ENCODE peak calls at places on chromosomes 2 and 18, in eight cellular contexts. One of them, this sample, is unnamed.
A peak's percentile ranks its signal among the peaks of the same experiment; 100 is the strongest.

GRCh38 chr18:56517181-56517580 is 121.2 kb downstream of the TXNL1 start:
- DNase-seq in breast epithelium: no peak
- DNase-seq in right atrium auricular region: no peak
- DNase-seq in AG04450: no peak
- DNase-seq in naive thymus-derived CD4-positive, alpha-beta T cell: no peak
- DNase-seq in gastrocnemius medialis: no peak
- DNase-seq in SK-N-SH: no peak
- DNase-seq in heart right ventricle: no peak
- DNase-seq in this sample: no peak

GRCh38 chr18:76482971-76483691 is 11.9 kb downstream of the ZNF516 start:
- DNase-seq in right atrium auricular region: peak; percentile 16
- DNase-seq in breast epithelium: no peak
- DNase-seq in heart right ventricle: no peak
- DNase-seq in SK-N-SH: no peak
- DNase-seq in AG04450: no peak
- DNase-seq in gastrocnemius medialis: no peak
- DNase-seq in naive thymus-derived CD4-positive, alpha-beta T cell: no peak
- DNase-seq in this sample: no peak

GRCh38 chr2:121006783-121007489 is 271.3 kb downstream of the GLI2 start:
- DNase-seq in gastrocnemius medialis: no peak
- DNase-seq in breast epithelium: no peak
- DNase-seq in right atrium auricular region: peak; percentile 49
- DNase-seq in heart right ventricle: no peak
- DNase-seq in AG04450: no peak
- DNase-seq in naive thymus-derived CD4-positive, alpha-beta T cell: no peak
- DNase-seq in SK-N-SH: no peak
- DNase-seq in this sample: no peak

GRCh38 chr2:58601017-58601416 is 359.9 kb upstream of the FANCL start:
- DNase-seq in SK-N-SH: no peak
- DNase-seq in breast epithelium: no peak
- DNase-seq in heart right ventricle: no peak
- DNase-seq in right atrium auricular region: no peak
- DNase-seq in gastrocnemius medialis: no peak
- DNase-seq in naive thymus-derived CD4-positive, alpha-beta T cell: no peak
- DNase-seq in AG04450: no peak
- DNase-seq in this sample: no peak

GRCh38 chr2:159256159-159256558 is 30.3 kb downstream of the WDSUB1 start:
- DNase-seq in SK-N-SH: no peak
- DNase-seq in heart right ventricle: no peak
- DNase-seq in AG04450: peak; percentile 67
- DNase-seq in right atrium auricular region: no peak
- DNase-seq in gastrocnemius medialis: no peak
- DNase-seq in breast epithelium: no peak
- DNase-seq in naive thymus-derived CD4-positive, alpha-beta T cell: no peak
- DNase-seq in this sample: no peak

GRCh38 chr2:129847043-129847442 is 132.4 kb upstream of the RAB6C start:
- DNase-seq in naive thymus-derived CD4-positive, alpha-beta T cell: no peak
- DNase-seq in right atrium auricular region: no peak
- DNase-seq in SK-N-SH: no peak
- DNase-seq in gastrocnemius medialis: no peak
- DNase-seq in AG04450: no peak
- DNase-seq in breast epithelium: no peak
- DNase-seq in heart right ventricle: no peak
- DNase-seq in this sample: no peak

GRCh38 chr18:46950064-46950656 is 32.8 kb downstream of the KATNAL2 start:
- DNase-seq in right atrium auricular region: no peak
- DNase-seq in heart right ventricle: no peak
- DNase-seq in naive thymus-derived CD4-positive, alpha-beta T cell: no peak
- DNase-seq in breast epithelium: no peak
- DNase-seq in SK-N-SH: peak; percentile 55
- DNase-seq in AG04450: no peak
- DNase-seq in gastrocnemius medialis: no peak
- DNase-seq in this sample: no peak

GRCh38 chr2:37283207-37283606 is 41.4 kb downstream of the PRKD3 start:
- DNase-seq in right atrium auricular region: no peak
- DNase-seq in SK-N-SH: no peak
- DNase-seq in naive thymus-derived CD4-positive, alpha-beta T cell: no peak
- DNase-seq in heart right ventricle: no peak
- DNase-seq in AG04450: peak; percentile 60
- DNase-seq in gastrocnemius medialis: no peak
- DNase-seq in breast epithelium: no peak
- DNase-seq in this sample: no peak

GRCh38 chr2:54603796-54604195 is 119.7 kb upstream of the EML6 start:
- DNase-seq in SK-N-SH: no peak
- DNase-seq in AG04450: no peak
- DNase-seq in gastrocnemius medialis: no peak
- DNase-seq in naive thymus-derived CD4-positive, alpha-beta T cell: no peak
- DNase-seq in right atrium auricular region: no peak
- DNase-seq in heart right ventricle: no peak
- DNase-seq in breast epithelium: no peak
- DNase-seq in this sample: no peak

GRCh38 chr2:2542966-2543555 is 212.0 kb upstream of the MYT1L start:
- DNase-seq in naive thymus-derived CD4-positive, alpha-beta T cell: no peak
- DNase-seq in breast epithelium: no peak
- DNase-seq in AG04450: no peak
- DNase-seq in heart right ventricle: no peak
- DNase-seq in right atrium auricular region: no peak
- DNase-seq in SK-N-SH: no peak
- DNase-seq in gastrocnemius medialis: no peak
- DNase-seq in this sample: peak; percentile 11

GRCh38 chr18:58338141-58338540 is 290.8 kb downstream of the ALPK2 start:
- DNase-seq in heart right ventricle: no peak
- DNase-seq in right atrium auricular region: no peak
- DNase-seq in gastrocnemius medialis: no peak
- DNase-seq in breast epithelium: no peak
- DNase-seq in naive thymus-derived CD4-positive, alpha-beta T cell: no peak
- DNase-seq in SK-N-SH: no peak
- DNase-seq in AG04450: no peak
- DNase-seq in this sample: no peak
- H3K27ac ChIP-seq in heart right ventricle: peak overlapping the region; percentile 54
- H3K27ac ChIP-seq in right atrium auricular region: peak overlapping the region; percentile 28
- H3K27ac ChIP-seq in gastrocnemius medialis: peak overlapping the region; percentile 57
- H3K27ac ChIP-seq in breast epithelium: peak overlapping the region; percentile 0
- H3K27ac ChIP-seq in naive thymus-derived CD4-positive, alpha-beta T cell: no peak overlapping the region
- H3K27ac ChIP-seq in SK-N-SH: no peak overlapping the region
- H3K27ac ChIP-seq in AG04450: no peak overlapping the region
- H3K27ac ChIP-seq in this sample: no peak overlapping the region

DNA sequence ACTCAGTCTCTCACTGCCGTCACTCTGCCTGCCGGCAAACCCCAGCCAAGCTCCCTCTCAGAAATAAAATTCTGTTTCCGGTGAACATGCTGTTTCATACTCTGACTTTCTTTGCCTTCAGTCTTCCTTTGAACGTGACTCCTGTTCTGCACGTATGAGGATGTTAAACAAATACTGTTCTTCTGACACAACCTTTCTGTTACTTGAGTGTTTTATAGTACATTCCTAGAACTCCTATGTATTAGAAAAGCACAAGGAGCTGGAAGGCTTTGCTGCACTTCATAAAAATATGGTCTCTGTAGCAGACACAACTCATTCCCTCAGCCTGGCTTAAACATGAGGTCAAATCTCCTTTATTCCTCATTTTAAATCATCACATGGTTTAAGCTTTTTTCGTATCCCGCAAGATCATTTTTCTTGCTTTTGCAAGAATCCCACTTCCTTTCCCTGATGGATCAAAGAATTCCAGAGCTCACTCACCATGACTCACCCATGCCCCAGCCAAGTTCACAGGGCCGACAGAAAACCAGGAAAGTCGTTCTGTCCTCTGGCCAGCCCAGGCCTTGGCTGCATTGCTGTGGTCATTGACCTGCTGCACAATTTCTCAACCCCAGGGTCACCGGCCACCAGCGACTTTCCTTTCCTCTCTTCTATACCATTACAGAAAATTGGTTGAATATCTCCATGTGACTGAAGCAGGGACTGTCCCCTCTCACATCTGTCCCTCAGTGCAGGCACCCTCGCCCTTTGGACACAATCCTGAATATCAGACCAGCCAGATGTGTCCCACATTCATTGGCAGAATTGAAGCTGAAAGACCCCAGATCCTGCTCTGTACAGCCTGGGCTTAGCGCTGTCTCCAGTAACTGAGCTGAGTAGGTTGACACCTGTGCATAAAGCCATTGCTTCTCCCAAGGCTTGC is 183.1 kb upstream of the ARL4C start:
- DNase-seq in SK-N-SH: no peak
- DNase-seq in gastrocnemius medialis: peak; percentile 42
- DNase-seq in breast epithelium: no peak
- DNase-seq in AG04450: peak; percentile 94
- DNase-seq in heart right ventricle: peak; percentile 57
- DNase-seq in naive thymus-derived CD4-positive, alpha-beta T cell: no peak
- DNase-seq in right atrium auricular region: peak; percentile 83
- DNase-seq in this sample: no peak
- H3K27ac ChIP-seq in SK-N-SH: peak overlapping the region; percentile 94
- H3K27ac ChIP-seq in gastrocnemius medialis: peak overlapping the region; percentile 46
- H3K27ac ChIP-seq in breast epithelium: peak overlapping the region; percentile 79
- H3K27ac ChIP-seq in AG04450: peak overlapping the region; percentile 98
- H3K27ac ChIP-seq in heart right ventricle: no peak overlapping the region
- H3K27ac ChIP-seq in naive thymus-derived CD4-positive, alpha-beta T cell: no peak overlapping the region
- H3K27ac ChIP-seq in right atrium auricular region: no peak overlapping the region
- H3K27ac ChIP-seq in this sample: no peak overlapping the region

GRCh38 chr2:196987654-196988364 is 61.3 kb upstream of the PGAP1 start:
- DNase-seq in naive thymus-derived CD4-positive, alpha-beta T cell: no peak
- DNase-seq in AG04450: peak; percentile 83
- DNase-seq in gastrocnemius medialis: no peak
- DNase-seq in SK-N-SH: peak; percentile 38
- DNase-seq in breast epithelium: no peak
- DNase-seq in heart right ventricle: peak; percentile 54
- DNase-seq in right atrium auricular region: peak; percentile 68
- DNase-seq in this sample: peak; percentile 20
- H3K27ac ChIP-seq in naive thymus-derived CD4-positive, alpha-beta T cell: no peak overlapping the region
- H3K27ac ChIP-seq in AG04450: peak overlapping the region; percentile 66
- H3K27ac ChIP-seq in gastrocnemius medialis: peak overlapping the region; percentile 18
- H3K27ac ChIP-seq in SK-N-SH: peak overlapping the region; percentile 99
- H3K27ac ChIP-seq in breast epithelium: peak overlapping the region; percentile 48
- H3K27ac ChIP-seq in heart right ventricle: peak overlapping the region; percentile 72
- H3K27ac ChIP-seq in right atrium auricular region: peak overlapping the region; percentile 72
- H3K27ac ChIP-seq in this sample: peak overlapping the region; percentile 61

GRCh38 chr2:157217409-157217808 is 40.1 kb upstream of the GALNT5 start:
- DNase-seq in breast epithelium: no peak
- DNase-seq in naive thymus-derived CD4-positive, alpha-beta T cell: no peak
- DNase-seq in AG04450: no peak
- DNase-seq in heart right ventricle: no peak
- DNase-seq in right atrium auricular region: no peak
- DNase-seq in SK-N-SH: no peak
- DNase-seq in gastrocnemius medialis: no peak
- DNase-seq in this sample: no peak
- H3K27ac ChIP-seq in breast epithelium: no peak overlapping the region
- H3K27ac ChIP-seq in naive thymus-derived CD4-positive, alpha-beta T cell: no peak overlapping the region
- H3K27ac ChIP-seq in AG04450: no peak overlapping the region
- H3K27ac ChIP-seq in heart right ventricle: no peak overlapping the region
- H3K27ac ChIP-seq in right atrium auricular region: no peak overlapping the region
- H3K27ac ChIP-seq in SK-N-SH: no peak overlapping the region
- H3K27ac ChIP-seq in gastrocnemius medialis: no peak overlapping the region
- H3K27ac ChIP-seq in this sample: no peak overlapping the region

DNA sequence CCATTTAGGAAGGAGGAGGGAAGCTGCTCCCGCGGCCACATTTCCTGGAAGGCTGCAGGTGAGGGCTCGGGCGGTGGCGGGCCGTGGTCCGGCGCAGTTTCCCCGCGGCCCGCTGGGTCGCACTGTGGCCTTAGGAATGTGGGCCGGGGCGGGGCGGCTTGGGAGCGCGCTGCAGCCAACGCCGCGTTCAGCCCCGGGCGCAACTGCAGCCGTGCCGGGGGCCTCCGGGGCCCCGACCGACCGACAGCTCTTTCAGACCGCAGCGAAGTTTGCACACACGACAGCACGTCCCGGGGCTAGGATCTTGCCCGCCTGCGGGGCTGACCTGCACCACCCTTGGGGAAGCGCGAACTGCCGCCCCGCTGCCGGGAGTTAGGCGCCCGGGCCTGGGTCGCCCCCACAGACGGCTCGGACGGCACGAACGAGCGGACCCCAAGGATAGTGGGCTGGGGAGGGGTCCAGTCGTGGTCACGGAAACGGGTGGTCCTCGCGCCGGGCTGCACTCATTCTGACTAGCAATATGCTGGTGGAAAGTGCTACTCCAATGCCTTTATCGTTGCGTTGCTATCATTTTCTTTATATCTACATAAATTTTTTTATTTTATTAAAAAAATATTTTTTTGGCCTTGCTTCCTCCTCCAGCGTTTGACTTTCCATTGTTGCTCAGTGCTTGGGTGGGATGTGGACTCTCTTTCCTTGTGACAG is 70.0 kb upstream of the DLX2 start:
- DNase-seq in SK-N-SH: peak; percentile 91
- DNase-seq in AG04450: no peak
- DNase-seq in right atrium auricular region: no peak
- DNase-seq in gastrocnemius medialis: peak; percentile 25
- DNase-seq in heart right ventricle: peak; percentile 60
- DNase-seq in naive thymus-derived CD4-positive, alpha-beta T cell: peak; percentile 74
- DNase-seq in breast epithelium: peak; percentile 60
- DNase-seq in this sample: peak; percentile 16
- H3K27ac ChIP-seq in SK-N-SH: no peak overlapping the region
- H3K27ac ChIP-seq in AG04450: no peak overlapping the region
- H3K27ac ChIP-seq in right atrium auricular region: no peak overlapping the region
- H3K27ac ChIP-seq in gastrocnemius medialis: no peak overlapping the region
- H3K27ac ChIP-seq in heart right ventricle: peak overlapping the region; percentile 77
- H3K27ac ChIP-seq in naive thymus-derived CD4-positive, alpha-beta T cell: peak overlapping the region; percentile 49
- H3K27ac ChIP-seq in breast epithelium: no peak overlapping the region
- H3K27ac ChIP-seq in this sample: no peak overlapping the region

DNA sequence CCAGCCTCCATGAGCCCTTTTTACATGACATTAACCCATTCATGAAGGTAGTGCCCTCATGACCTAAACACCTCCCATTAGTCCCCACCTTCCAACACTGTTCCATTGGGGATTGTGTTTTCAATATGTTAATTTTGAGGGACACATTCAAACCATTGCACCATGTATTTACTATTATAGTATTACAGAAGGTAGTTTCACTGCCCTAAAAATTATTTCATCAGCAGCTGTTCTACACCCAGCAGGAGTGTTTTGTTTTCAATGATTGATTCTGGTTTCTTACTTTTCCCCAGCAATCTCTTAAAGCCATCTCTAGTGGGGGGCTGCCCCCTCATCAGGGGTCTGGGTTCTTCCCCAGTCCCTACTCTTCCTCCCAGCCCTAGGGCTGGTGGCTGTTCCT is 71.9 kb downstream of the CERS6 start:
- DNase-seq in naive thymus-derived CD4-positive, alpha-beta T cell: no peak
- DNase-seq in gastrocnemius medialis: no peak
- DNase-seq in breast epithelium: no peak
- DNase-seq in heart right ventricle: no peak
- DNase-seq in right atrium auricular region: no peak
- DNase-seq in AG04450: no peak
- DNase-seq in SK-N-SH: no peak
- DNase-seq in this sample: no peak
- H3K27ac ChIP-seq in naive thymus-derived CD4-positive, alpha-beta T cell: no peak overlapping the region
- H3K27ac ChIP-seq in gastrocnemius medialis: peak overlapping the region; percentile 57
- H3K27ac ChIP-seq in breast epithelium: no peak overlapping the region
- H3K27ac ChIP-seq in heart right ventricle: peak overlapping the region; percentile 81
- H3K27ac ChIP-seq in right atrium auricular region: peak overlapping the region; percentile 78
- H3K27ac ChIP-seq in AG04450: no peak overlapping the region
- H3K27ac ChIP-seq in SK-N-SH: no peak overlapping the region
- H3K27ac ChIP-seq in this sample: no peak overlapping the region

DNA sequence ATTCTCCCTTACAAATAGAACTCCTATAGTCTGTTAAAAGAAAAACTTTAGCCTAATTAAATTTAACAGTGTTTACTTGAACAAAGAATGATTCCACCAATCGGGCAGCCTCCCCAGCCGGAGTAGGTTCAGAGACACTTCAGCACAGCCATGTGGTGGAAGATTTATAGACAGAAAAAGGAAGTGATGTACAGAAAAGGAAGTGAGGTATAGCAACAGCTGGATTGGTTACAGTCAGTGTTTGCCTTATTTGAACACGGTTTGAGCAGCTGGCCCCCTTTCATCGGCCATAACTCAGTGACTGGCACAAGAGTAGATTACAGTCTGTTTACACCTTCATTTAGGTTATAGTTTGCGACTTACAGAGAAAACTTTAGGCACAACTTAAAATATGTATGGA is 2.1 kb upstream of the SKA1 start:
- DNase-seq in gastrocnemius medialis: no peak
- DNase-seq in naive thymus-derived CD4-positive, alpha-beta T cell: no peak
- DNase-seq in heart right ventricle: no peak
- DNase-seq in AG04450: no peak
- DNase-seq in SK-N-SH: no peak
- DNase-seq in breast epithelium: no peak
- DNase-seq in right atrium auricular region: no peak
- DNase-seq in this sample: no peak
- H3K27ac ChIP-seq in gastrocnemius medialis: no peak overlapping the region
- H3K27ac ChIP-seq in naive thymus-derived CD4-positive, alpha-beta T cell: no peak overlapping the region
- H3K27ac ChIP-seq in heart right ventricle: no peak overlapping the region
- H3K27ac ChIP-seq in AG04450: no peak overlapping the region
- H3K27ac ChIP-seq in SK-N-SH: no peak overlapping the region
- H3K27ac ChIP-seq in breast epithelium: no peak overlapping the region
- H3K27ac ChIP-seq in right atrium auricular region: no peak overlapping the region
- H3K27ac ChIP-seq in this sample: no peak overlapping the region

This sample was measured in caudate nucleus.